ENCODE peak calls at places on chromosomes 11 and 22, in eight cellular contexts. One of them, this sample, is unnamed.
A peak's percentile ranks its signal among the peaks of the same experiment; 100 is the strongest.

GRCh38 chr11:112856591-112856990 is 104.6 kb upstream of the NCAM1 start:
- DNase-seq in activated CD4-positive, alpha-beta T cell treated with anti-CD3 and anti-CD28 coated beads, Interleukin-2, amount 10 ng/mL, durations not matched to agents 7 days and 5 days: no peak
- DNase-seq in astrocyte of the hippocampus: no peak
- DNase-seq in nucleus accumbens: no peak
- DNase-seq in HL-60: no peak
- DNase-seq in A549: no peak
- DNase-seq in cardiac muscle cell: no peak
- DNase-seq in upper lobe of left lung: no peak
- DNase-seq in this sample: no peak

GRCh38 chr11:130839950-130840666 is 76.2 kb downstream of the SNX19 start:
- DNase-seq in astrocyte of the hippocampus: no peak
- DNase-seq in A549: no peak
- DNase-seq in activated CD4-positive, alpha-beta T cell treated with anti-CD3 and anti-CD28 coated beads, Interleukin-2, amount 10 ng/mL, durations not matched to agents 7 days and 5 days: no peak
- DNase-seq in cardiac muscle cell: no peak
- DNase-seq in upper lobe of left lung: no peak
- DNase-seq in HL-60: no peak
- DNase-seq in nucleus accumbens: no peak
- DNase-seq in this sample: peak; percentile 29

GRCh38 chr11:64620286-64620962 is 29.4 kb downstream of the SLC22A12 start:
- DNase-seq in upper lobe of left lung: no peak
- DNase-seq in nucleus accumbens: peak; percentile 19
- DNase-seq in A549: no peak
- DNase-seq in cardiac muscle cell: no peak
- DNase-seq in HL-60: no peak
- DNase-seq in activated CD4-positive, alpha-beta T cell treated with anti-CD3 and anti-CD28 coated beads, Interleukin-2, amount 10 ng/mL, durations not matched to agents 7 days and 5 days: no peak
- DNase-seq in astrocyte of the hippocampus: peak; percentile 35
- DNase-seq in this sample: peak; percentile 16

GRCh38 chr22:46139895-46140350 is 10.4 kb upstream of the PPARA start:
- DNase-seq in nucleus accumbens: no peak
- DNase-seq in A549: no peak
- DNase-seq in cardiac muscle cell: no peak
- DNase-seq in astrocyte of the hippocampus: no peak
- DNase-seq in upper lobe of left lung: no peak
- DNase-seq in activated CD4-positive, alpha-beta T cell treated with anti-CD3 and anti-CD28 coated beads, Interleukin-2, amount 10 ng/mL, durations not matched to agents 7 days and 5 days: no peak
- DNase-seq in HL-60: no peak
- DNase-seq in this sample: no peak

GRCh38 chr11:104435498-104435897 is 271.6 kb upstream of the PDGFD start:
- DNase-seq in nucleus accumbens: no peak
- DNase-seq in astrocyte of the hippocampus: no peak
- DNase-seq in HL-60: no peak
- DNase-seq in A549: no peak
- DNase-seq in cardiac muscle cell: peak; percentile 6
- DNase-seq in upper lobe of left lung: no peak
- DNase-seq in activated CD4-positive, alpha-beta T cell treated with anti-CD3 and anti-CD28 coated beads, Interleukin-2, amount 10 ng/mL, durations not matched to agents 7 days and 5 days: no peak
- DNase-seq in this sample: no peak

GRCh38 chr11:121091492-121092179 is 9.4 kb upstream of the TECTA start:
- DNase-seq in activated CD4-positive, alpha-beta T cell treated with anti-CD3 and anti-CD28 coated beads, Interleukin-2, amount 10 ng/mL, durations not matched to agents 7 days and 5 days: no peak
- DNase-seq in upper lobe of left lung: no peak
- DNase-seq in astrocyte of the hippocampus: no peak
- DNase-seq in A549: no peak
- DNase-seq in cardiac muscle cell: no peak
- DNase-seq in nucleus accumbens: no peak
- DNase-seq in HL-60: peak; percentile 83
- DNase-seq in this sample: no peak

GRCh38 chr11:75424396-75424795 is 8.6 kb downstream of the KLHL35 start:
- DNase-seq in HL-60: no peak
- DNase-seq in A549: no peak
- DNase-seq in nucleus accumbens: no peak
- DNase-seq in cardiac muscle cell: peak; percentile 79
- DNase-seq in astrocyte of the hippocampus: peak; percentile 43
- DNase-seq in activated CD4-positive, alpha-beta T cell treated with anti-CD3 and anti-CD28 coated beads, Interleukin-2, amount 10 ng/mL, durations not matched to agents 7 days and 5 days: no peak
- DNase-seq in upper lobe of left lung: no peak
- DNase-seq in this sample: no peak

GRCh38 chr22:17938484-17938924 is 85.9 kb downstream of the MICAL3 start:
- DNase-seq in nucleus accumbens: no peak
- DNase-seq in activated CD4-positive, alpha-beta T cell treated with anti-CD3 and anti-CD28 coated beads, Interleukin-2, amount 10 ng/mL, durations not matched to agents 7 days and 5 days: no peak
- DNase-seq in astrocyte of the hippocampus: peak; percentile 61
- DNase-seq in upper lobe of left lung: peak; percentile 18
- DNase-seq in cardiac muscle cell: peak; percentile 64
- DNase-seq in A549: no peak
- DNase-seq in HL-60: no peak
- DNase-seq in this sample: no peak

GRCh38 chr11:15053201-15053685 is 20.1 kb upstream of the CALCB start:
- DNase-seq in A549: peak; percentile 5
- DNase-seq in upper lobe of left lung: no peak
- DNase-seq in activated CD4-positive, alpha-beta T cell treated with anti-CD3 and anti-CD28 coated beads, Interleukin-2, amount 10 ng/mL, durations not matched to agents 7 days and 5 days: no peak
- DNase-seq in nucleus accumbens: no peak
- DNase-seq in cardiac muscle cell: no peak
- DNase-seq in HL-60: no peak
- DNase-seq in astrocyte of the hippocampus: no peak
- DNase-seq in this sample: no peak

GRCh38 chr11:96055706-96056387 is 131.9 kb upstream of the MTMR2 start:
- DNase-seq in activated CD4-positive, alpha-beta T cell treated with anti-CD3 and anti-CD28 coated beads, Interleukin-2, amount 10 ng/mL, durations not matched to agents 7 days and 5 days: no peak
- DNase-seq in cardiac muscle cell: no peak
- DNase-seq in HL-60: no peak
- DNase-seq in astrocyte of the hippocampus: peak; percentile 84
- DNase-seq in A549: no peak
- DNase-seq in upper lobe of left lung: no peak
- DNase-seq in nucleus accumbens: no peak
- DNase-seq in this sample: no peak

GRCh38 chr22:42285604-42286003 is 15.2 kb upstream of the TCF20 start:
- DNase-seq in A549: no peak
- DNase-seq in upper lobe of left lung: no peak
- DNase-seq in nucleus accumbens: no peak
- DNase-seq in activated CD4-positive, alpha-beta T cell treated with anti-CD3 and anti-CD28 coated beads, Interleukin-2, amount 10 ng/mL, durations not matched to agents 7 days and 5 days: no peak
- DNase-seq in astrocyte of the hippocampus: no peak
- DNase-seq in HL-60: no peak
- DNase-seq in cardiac muscle cell: no peak
- DNase-seq in this sample: no peak

GRCh38 chr11:95556342-95557151 is 233.0 kb downstream of the FAM76B start:
- DNase-seq in HL-60: no peak
- DNase-seq in A549: no peak
- DNase-seq in activated CD4-positive, alpha-beta T cell treated with anti-CD3 and anti-CD28 coated beads, Interleukin-2, amount 10 ng/mL, durations not matched to agents 7 days and 5 days: no peak
- DNase-seq in nucleus accumbens: no peak
- DNase-seq in astrocyte of the hippocampus: peak; percentile 42
- DNase-seq in upper lobe of left lung: no peak
- DNase-seq in cardiac muscle cell: no peak
- DNase-seq in this sample: peak; percentile 71

GRCh38 chr11:113189909-113190667 is 124.3 kb upstream of the TTC12 start:
- DNase-seq in astrocyte of the hippocampus: peak; percentile 31
- DNase-seq in nucleus accumbens: no peak
- DNase-seq in upper lobe of left lung: peak; percentile 28
- DNase-seq in A549: peak; percentile 53
- DNase-seq in HL-60: no peak
- DNase-seq in cardiac muscle cell: no peak
- DNase-seq in activated CD4-positive, alpha-beta T cell treated with anti-CD3 and anti-CD28 coated beads, Interleukin-2, amount 10 ng/mL, durations not matched to agents 7 days and 5 days: no peak
- DNase-seq in this sample: no peak

GRCh38 chr11:132886335-132886734 is 646.0 kb downstream of the OPCML start:
- DNase-seq in cardiac muscle cell: peak; percentile 58
- DNase-seq in upper lobe of left lung: no peak
- DNase-seq in activated CD4-positive, alpha-beta T cell treated with anti-CD3 and anti-CD28 coated beads, Interleukin-2, amount 10 ng/mL, durations not matched to agents 7 days and 5 days: no peak
- DNase-seq in HL-60: no peak
- DNase-seq in A549: no peak
- DNase-seq in nucleus accumbens: no peak
- DNase-seq in astrocyte of the hippocampus: peak; percentile 57
- DNase-seq in this sample: no peak

GRCh38 chr11:876550-876949 is 33.9 kb downstream of the TSPAN4 start:
- DNase-seq in nucleus accumbens: no peak
- DNase-seq in upper lobe of left lung: no peak
- DNase-seq in A549: no peak
- DNase-seq in HL-60: no peak
- DNase-seq in activated CD4-positive, alpha-beta T cell treated with anti-CD3 and anti-CD28 coated beads, Interleukin-2, amount 10 ng/mL, durations not matched to agents 7 days and 5 days: no peak
- DNase-seq in cardiac muscle cell: no peak
- DNase-seq in astrocyte of the hippocampus: no peak
- DNase-seq in this sample: no peak

GRCh38 chr11:74570266-74571061 is 21.9 kb upstream of the POLD3 start:
- DNase-seq in cardiac muscle cell: peak; percentile 62
- DNase-seq in A549: peak; percentile 70
- DNase-seq in upper lobe of left lung: peak; percentile 40
- DNase-seq in activated CD4-positive, alpha-beta T cell treated with anti-CD3 and anti-CD28 coated beads, Interleukin-2, amount 10 ng/mL, durations not matched to agents 7 days and 5 days: peak; percentile 28
- DNase-seq in HL-60: peak; percentile 53
- DNase-seq in nucleus accumbens: peak; percentile 3
- DNase-seq in astrocyte of the hippocampus: peak; percentile 62
- DNase-seq in this sample: peak; percentile 41

GRCh38 chr11:35711173-35711910 is 48.8 kb downstream of the TRIM44 start:
- DNase-seq in astrocyte of the hippocampus: no peak
- DNase-seq in HL-60: no peak
- DNase-seq in cardiac muscle cell: no peak
- DNase-seq in upper lobe of left lung: no peak
- DNase-seq in activated CD4-positive, alpha-beta T cell treated with anti-CD3 and anti-CD28 coated beads, Interleukin-2, amount 10 ng/mL, durations not matched to agents 7 days and 5 days: no peak
- DNase-seq in nucleus accumbens: no peak
- DNase-seq in A549: no peak
- DNase-seq in this sample: no peak

GRCh38 chr11:59545179-59546020 is 34.1 kb downstream of the OR4D9 start:
- DNase-seq in activated CD4-positive, alpha-beta T cell treated with anti-CD3 and anti-CD28 coated beads, Interleukin-2, amount 10 ng/mL, durations not matched to agents 7 days and 5 days: no peak
- DNase-seq in upper lobe of left lung: no peak
- DNase-seq in HL-60: no peak
- DNase-seq in nucleus accumbens: no peak
- DNase-seq in astrocyte of the hippocampus: no peak
- DNase-seq in A549: peak; percentile 94
- DNase-seq in cardiac muscle cell: no peak
- DNase-seq in this sample: no peak

GRCh38 chr11:83641511-83641910 is 355.3 kb upstream of the CCDC90B start:
- DNase-seq in nucleus accumbens: no peak
- DNase-seq in upper lobe of left lung: no peak
- DNase-seq in activated CD4-positive, alpha-beta T cell treated with anti-CD3 and anti-CD28 coated beads, Interleukin-2, amount 10 ng/mL, durations not matched to agents 7 days and 5 days: no peak
- DNase-seq in HL-60: no peak
- DNase-seq in A549: peak; percentile 7
- DNase-seq in cardiac muscle cell: no peak
- DNase-seq in astrocyte of the hippocampus: no peak
- DNase-seq in this sample: no peak

GRCh38 chr11:44443836-44444769 is 121.4 kb upstream of the CD82 start:
- DNase-seq in cardiac muscle cell: no peak
- DNase-seq in astrocyte of the hippocampus: no peak
- DNase-seq in activated CD4-positive, alpha-beta T cell treated with anti-CD3 and anti-CD28 coated beads, Interleukin-2, amount 10 ng/mL, durations not matched to agents 7 days and 5 days: no peak
- DNase-seq in nucleus accumbens: no peak
- DNase-seq in A549: peak; percentile 18
- DNase-seq in upper lobe of left lung: no peak
- DNase-seq in HL-60: no peak
- DNase-seq in this sample: no peak

GRCh38 chr11:104163100-104164027 is 583 bp downstream of the PDGFD start:
- DNase-seq in activated CD4-positive, alpha-beta T cell treated with anti-CD3 and anti-CD28 coated beads, Interleukin-2, amount 10 ng/mL, durations not matched to agents 7 days and 5 days: no peak
- DNase-seq in A549: peak; percentile 68
- DNase-seq in nucleus accumbens: no peak
- DNase-seq in astrocyte of the hippocampus: peak; percentile 68
- DNase-seq in cardiac muscle cell: peak; percentile 59
- DNase-seq in upper lobe of left lung: no peak
- DNase-seq in HL-60: peak; percentile 9
- DNase-seq in this sample: no peak